ENCODE peak calls at places on chromosome 10, in five cellular contexts. One of them, this sample, is unnamed. For H3K4me1, the result is how much of the 10 kb centered on the place peaks cover.

GRCh38 chr10:24415455-24416169 is 206.7 kb downstream of the KIAA1217 start:
- DNase-seq in lung: peak
- DNase-seq in iPS DF 6.9: no peak
- DNase-seq in HepG2: no peak
- DNase-seq in Peyer's patch: peak
- DNase-seq in this sample: no peak

GRCh38 chr10:128751284-128751683 is 625.1 kb upstream of the MKI67 start:
- DNase-seq in lung: peak
- DNase-seq in iPS DF 6.9: no peak
- DNase-seq in HepG2: no peak
- DNase-seq in Peyer's patch: no peak
- DNase-seq in this sample: no peak

GRCh38 chr10:52879181-52879607 is 106.6 kb upstream of the MBL2 start:
- DNase-seq in lung: no peak
- DNase-seq in iPS DF 6.9: no peak
- DNase-seq in HepG2: no peak
- DNase-seq in Peyer's patch: no peak
- DNase-seq in this sample: no peak

GRCh38 chr10:103698266-103698665 is 157.1 kb downstream of the SH3PXD2A start:
- DNase-seq in lung: no peak
- DNase-seq in iPS DF 6.9: no peak
- DNase-seq in HepG2: no peak
- DNase-seq in Peyer's patch: no peak
- DNase-seq in this sample: no peak

GRCh38 chr10:69655868-69656555 is 26.0 kb downstream of the FAM241B start:
- DNase-seq in lung: no peak
- DNase-seq in iPS DF 6.9: no peak
- DNase-seq in HepG2: no peak
- DNase-seq in Peyer's patch: no peak
- DNase-seq in this sample: no peak

GRCh38 chr10:50988792-50989191 is 85.5 kb upstream of the PRKG1 start:
- DNase-seq in lung: no peak
- DNase-seq in iPS DF 6.9: no peak
- DNase-seq in HepG2: no peak
- DNase-seq in Peyer's patch: no peak
- DNase-seq in this sample: peak

GRCh38 chr10:101857802-101858476 is 14.3 kb upstream of the KCNIP2 start:
- DNase-seq in lung: no peak
- DNase-seq in iPS DF 6.9: no peak
- DNase-seq in HepG2: no peak
- DNase-seq in Peyer's patch: no peak
- DNase-seq in this sample: no peak

GRCh38 chr10:110840923-110841428 is 30.8 kb upstream of the PDCD4 start:
- DNase-seq in lung: no peak
- DNase-seq in iPS DF 6.9: no peak
- DNase-seq in HepG2: no peak
- DNase-seq in Peyer's patch: no peak
- DNase-seq in this sample: no peak

GRCh38 chr10:13437026-13437555 is 89.0 kb upstream of the SEPHS1 start:
- DNase-seq in lung: no peak
- DNase-seq in iPS DF 6.9: no peak
- DNase-seq in HepG2: no peak
- DNase-seq in Peyer's patch: no peak
- DNase-seq in this sample: no peak

GRCh38 chr10:130806426-130806825 is 505.1 kb downstream of the TCERG1L start:
- DNase-seq in lung: no peak
- DNase-seq in iPS DF 6.9: no peak
- DNase-seq in HepG2: no peak
- DNase-seq in Peyer's patch: no peak
- DNase-seq in this sample: no peak

GRCh38 chr10:51569467-51569866 is 129.9 kb downstream of the CSTF2T start:
- DNase-seq in lung: no peak
- DNase-seq in iPS DF 6.9: no peak
- DNase-seq in HepG2: no peak
- DNase-seq in Peyer's patch: no peak
- DNase-seq in this sample: no peak

GRCh38 chr10:22427890-22428571 is 82.7 kb downstream of the SPAG6 start:
- DNase-seq in lung: no peak
- DNase-seq in iPS DF 6.9: no peak
- DNase-seq in HepG2: no peak
- DNase-seq in Peyer's patch: no peak
- DNase-seq in this sample: no peak

GRCh38 chr10:45421231-45422097 is 47.4 kb downstream of the ALOX5 start:
- DNase-seq in lung: no peak
- DNase-seq in iPS DF 6.9: no peak
- DNase-seq in HepG2: no peak
- DNase-seq in Peyer's patch: no peak
- DNase-seq in this sample: peak

GRCh38 chr10:77872151-77872946 is 54.2 kb downstream of the DLG5 start:
- DNase-seq in lung: no peak
- DNase-seq in iPS DF 6.9: no peak
- DNase-seq in HepG2: no peak
- DNase-seq in Peyer's patch: no peak
- DNase-seq in this sample: no peak

GRCh38 chr10:129970404-129971364 is 6.6 kb upstream of the EBF3 start:
- DNase-seq in lung: no peak
- DNase-seq in iPS DF 6.9: no peak
- DNase-seq in HepG2: no peak
- DNase-seq in Peyer's patch: no peak
- DNase-seq in this sample: no peak

GRCh38 chr10:76732306-76732705 is 905.3 kb downstream of the KCNMA1 start:
- DNase-seq in lung: no peak
- DNase-seq in iPS DF 6.9: no peak
- DNase-seq in HepG2: no peak
- DNase-seq in Peyer's patch: no peak
- DNase-seq in this sample: no peak

GRCh38 chr10:5540080-5540479 is 15.3 kb downstream of the CALML3 start:
- DNase-seq in lung: no peak
- DNase-seq in iPS DF 6.9: no peak
- DNase-seq in HepG2: no peak
- DNase-seq in Peyer's patch: peak
- DNase-seq in this sample: no peak

GRCh38 chr10:31145986-31146385 is 114.3 kb upstream of the ZNF438 start:
- DNase-seq in lung: no peak
- DNase-seq in iPS DF 6.9: no peak
- DNase-seq in HepG2: no peak
- DNase-seq in Peyer's patch: no peak
- DNase-seq in this sample: no peak

GRCh38 chr10:42943025-42943818 is 133.6 kb upstream of the RET start:
- DNase-seq in lung: no peak
- DNase-seq in iPS DF 6.9: no peak
- DNase-seq in HepG2: no peak
- DNase-seq in Peyer's patch: no peak
- DNase-seq in this sample: no peak

GRCh38 chr10:85510682-85511081 is 855.9 kb downstream of the GRID1 start:
- DNase-seq in lung: no peak
- DNase-seq in iPS DF 6.9: no peak
- DNase-seq in HepG2: no peak
- DNase-seq in Peyer's patch: no peak
- DNase-seq in this sample: no peak

GRCh38 chr10:69861251-69862240 is 59.8 kb downstream of the COL13A1 start:
- DNase-seq in lung: no peak
- DNase-seq in iPS DF 6.9: no peak
- DNase-seq in HepG2: peak
- DNase-seq in Peyer's patch: no peak
- DNase-seq in this sample: peak

GRCh38 chr10:91238191-91238590 is 17.7 kb downstream of the PCGF5 start:
- DNase-seq in lung: no peak
- DNase-seq in iPS DF 6.9: no peak
- DNase-seq in HepG2: no peak
- DNase-seq in Peyer's patch: no peak
- DNase-seq in this sample: no peak

GRCh38 chr10:47049906-47050305 is 138.7 kb downstream of the PTPN20 start:
- DNase-seq in lung: no peak
- DNase-seq in iPS DF 6.9: no peak
- DNase-seq in HepG2: no peak
- DNase-seq in Peyer's patch: peak
- DNase-seq in this sample: no peak

GRCh38 chr10:57696641-57697040 is 571.1 kb downstream of the IPMK start:
- DNase-seq in lung: no peak
- DNase-seq in iPS DF 6.9: no peak
- DNase-seq in HepG2: peak
- DNase-seq in Peyer's patch: no peak
- DNase-seq in this sample: no peak

GRCh38 chr10:89838002-89838615 is 136.7 kb downstream of the KIF20B start:
- DNase-seq in lung: no peak
- DNase-seq in iPS DF 6.9: no peak
- DNase-seq in HepG2: no peak
- DNase-seq in Peyer's patch: no peak
- DNase-seq in this sample: no peak

GRCh38 chr10:64115913-64116643 is 594.9 kb downstream of the REEP3 start:
- DNase-seq in lung: no peak
- DNase-seq in iPS DF 6.9: peak
- DNase-seq in HepG2: no peak
- DNase-seq in Peyer's patch: no peak
- DNase-seq in this sample: no peak

GRCh38 chr10:43905502-43906236 is 257.0 kb upstream of the ZNF32 start:
- DNase-seq in lung: no peak
- DNase-seq in iPS DF 6.9: no peak
- DNase-seq in HepG2: no peak
- DNase-seq in Peyer's patch: no peak
- DNase-seq in this sample: no peak

GRCh38 chr10:63115732-63116383 is 17.3 kb upstream of the NRBF2 start:
- DNase-seq in lung: peak
- DNase-seq in iPS DF 6.9: no peak
- DNase-seq in HepG2: peak
- DNase-seq in Peyer's patch: no peak
- DNase-seq in this sample: no peak

GRCh38 chr10:32731527-32731926 is 226.5 kb downstream of the ITGB1 start:
- DNase-seq in lung: no peak
- DNase-seq in iPS DF 6.9: no peak
- DNase-seq in HepG2: no peak
- DNase-seq in Peyer's patch: no peak
- DNase-seq in this sample: no peak

GRCh38 chr10:71752391-71753090 is 20.8 kb downstream of the VSIR start:
- DNase-seq in lung: no peak
- DNase-seq in iPS DF 6.9: no peak
- DNase-seq in HepG2: no peak
- DNase-seq in Peyer's patch: no peak
- DNase-seq in this sample: peak
- H3K4me1 ChIP-seq in lung: under half
- H3K4me1 ChIP-seq in iPS DF 6.9: under half
- H3K4me1 ChIP-seq in HepG2: half or more
- H3K4me1 ChIP-seq in Peyer's patch: under half
- H3K4me1 ChIP-seq in this sample: half or more

GRCh38 chr10:123427386-123427785 is 238.8 kb upstream of the GPR26 start:
- DNase-seq in lung: no peak
- DNase-seq in iPS DF 6.9: no peak
- DNase-seq in HepG2: peak
- DNase-seq in Peyer's patch: no peak
- DNase-seq in this sample: no peak

GRCh38 chr10:123417414-123417813 is 248.7 kb upstream of the GPR26 start:
- DNase-seq in lung: no peak
- DNase-seq in iPS DF 6.9: no peak
- DNase-seq in HepG2: no peak
- DNase-seq in Peyer's patch: no peak
- DNase-seq in this sample: no peak

GRCh38 chr10:123422261-123422660 is 243.9 kb upstream of the GPR26 start:
- DNase-seq in lung: no peak
- DNase-seq in iPS DF 6.9: no peak
- DNase-seq in HepG2: no peak
- DNase-seq in Peyer's patch: no peak
- DNase-seq in this sample: no peak

GRCh38 chr10:123424537-123424936 is 241.6 kb upstream of the GPR26 start:
- DNase-seq in lung: no peak
- DNase-seq in iPS DF 6.9: no peak
- DNase-seq in HepG2: no peak
- DNase-seq in Peyer's patch: no peak
- DNase-seq in this sample: no peak

GRCh38 chr10:123421461-123421860 is 244.7 kb upstream of the GPR26 start:
- DNase-seq in lung: no peak
- DNase-seq in iPS DF 6.9: no peak
- DNase-seq in HepG2: no peak
- DNase-seq in Peyer's patch: no peak
- DNase-seq in this sample: no peak
- H3K27ac ChIP-seq in lung: no peak
- H3K27ac ChIP-seq in iPS DF 6.9: no peak
- H3K27ac ChIP-seq in HepG2: no peak
- H3K27ac ChIP-seq in Peyer's patch: no peak
- H3K27ac ChIP-seq in this sample: no peak

DNA sequence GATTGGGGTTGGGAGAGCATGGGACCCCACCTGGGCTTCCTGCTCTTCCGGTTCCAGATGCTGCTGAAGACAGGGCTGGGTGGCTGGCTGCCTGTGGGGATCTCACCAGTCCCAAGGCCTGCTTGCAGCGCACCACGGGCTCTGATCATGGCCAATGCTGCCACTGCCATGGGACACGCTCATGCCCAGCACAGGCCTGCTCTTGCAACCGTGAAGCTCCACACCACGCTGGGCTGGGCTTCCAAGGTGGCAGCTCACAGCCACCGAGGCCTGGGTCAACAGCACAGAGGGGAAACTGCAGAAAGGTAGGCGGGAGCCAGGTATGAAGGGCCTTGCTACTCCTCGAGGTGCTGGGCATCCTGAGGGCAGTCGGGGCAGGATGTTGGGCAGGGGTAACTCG is 72.1 kb upstream of the LRRC18 start:
- DNase-seq in lung: no peak
- DNase-seq in iPS DF 6.9: no peak
- DNase-seq in HepG2: no peak
- DNase-seq in Peyer's patch: no peak
- DNase-seq in this sample: no peak
- H3K4me1 ChIP-seq in lung: under half
- H3K4me1 ChIP-seq in iPS DF 6.9: under half
- H3K4me1 ChIP-seq in HepG2: under half
- H3K4me1 ChIP-seq in Peyer's patch: under half
- H3K4me1 ChIP-seq in this sample: under half

GRCh38 chr10:99914236-99914635 is 95.5 kb downstream of the DNMBP start:
- DNase-seq in lung: no peak
- DNase-seq in iPS DF 6.9: no peak
- DNase-seq in HepG2: no peak
- DNase-seq in Peyer's patch: no peak
- DNase-seq in this sample: no peak

GRCh38 chr10:99916776-99917175 is 93.0 kb downstream of the DNMBP start:
- DNase-seq in lung: no peak
- DNase-seq in iPS DF 6.9: no peak
- DNase-seq in HepG2: no peak
- DNase-seq in Peyer's patch: no peak
- DNase-seq in this sample: no peak

GRCh38 chr10:99915414-99915813 is 94.3 kb downstream of the DNMBP start:
- DNase-seq in lung: no peak
- DNase-seq in iPS DF 6.9: no peak
- DNase-seq in HepG2: no peak
- DNase-seq in Peyer's patch: no peak
- DNase-seq in this sample: no peak

GRCh38 chr10:99912057-99912456 is 97.7 kb downstream of the DNMBP start:
- DNase-seq in lung: no peak
- DNase-seq in iPS DF 6.9: no peak
- DNase-seq in HepG2: no peak
- DNase-seq in Peyer's patch: no peak
- DNase-seq in this sample: no peak

DNA sequence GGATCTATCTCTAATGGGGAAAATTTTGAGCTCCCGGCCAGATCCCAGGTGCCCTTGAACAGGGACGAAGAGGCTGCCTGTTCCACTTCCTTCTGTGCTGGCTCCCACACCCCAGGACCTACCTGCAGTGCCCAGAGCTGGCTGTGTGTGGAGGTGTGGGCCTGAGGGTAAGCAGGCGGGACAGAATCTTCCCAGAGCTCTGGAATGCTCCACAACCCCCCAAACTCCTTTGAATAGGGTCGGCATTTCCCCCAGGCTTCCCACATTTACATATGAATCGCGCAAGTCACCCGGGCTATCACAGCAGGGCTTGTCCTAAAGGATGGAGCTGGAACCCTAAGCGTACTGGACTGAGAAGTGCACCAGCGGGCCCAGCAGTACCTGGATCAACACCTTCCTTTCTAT is 95.9 kb downstream of the DNMBP start:
- DNase-seq in lung: no peak
- DNase-seq in iPS DF 6.9: peak
- DNase-seq in HepG2: no peak
- DNase-seq in Peyer's patch: peak
- DNase-seq in this sample: no peak
- H3K27ac ChIP-seq in lung: no peak
- H3K27ac ChIP-seq in iPS DF 6.9: no peak
- H3K27ac ChIP-seq in HepG2: no peak
- H3K27ac ChIP-seq in Peyer's patch: no peak
- H3K27ac ChIP-seq in this sample: no peak

This sample was measured in CD4-positive, CD25-positive, alpha-beta regulatory T cell.